ENCODE peak calls at places on chromosomes 5 and 9, in six cellular contexts. S, R, O, B, Q and P are unnamed samples.

GRCh38 chr5:161058751-161059150 is 206.7 kb upstream of the ATP10B start:
- DNase-seq in S (no peak), O (no peak), R (no peak), B (no peak), Q (peak; percentile 5), P (no peak)

GRCh38 chr5:179699640-179700298 is 1.0 kb downstream of the CANX start:
- DNase-seq in O (no peak), S (no peak), Q (peak; percentile 25), B (peak; percentile 40), R (no peak), P (no peak)

GRCh38 chr9:130522233-130522808 is 57.1 kb upstream of the FUBP3 start:
- DNase-seq in S (no peak), Q (no peak), B (no peak), R (no peak), O (no peak), P (no peak)

GRCh38 chr9:72351538-72352453 is 13.2 kb downstream of the ZFAND5 start:
- DNase-seq in S (no peak), R (peak; percentile 37), B (no peak), Q (peak; percentile 78), O (no peak), P (no peak)

GRCh38 chr5:16883801-16884200 is 52.3 kb downstream of the MYO10 start:
- DNase-seq in B (no peak), S (no peak), R (no peak), Q (no peak), O (no peak), P (no peak)

GRCh38 chr9:131276107-131276888 is at the start of gene FAM78A:
- DNase-seq in Q (no peak), B (no peak), O (no peak), R (peak; percentile 72), S (no peak), P (no peak)

GRCh38 chr5:150703767-150704166 is 2.9 kb upstream of the RBM22 start:
- DNase-seq in Q (no peak), S (no peak), B (no peak), O (no peak), R (no peak), P (no peak)

GRCh38 chr5:75335952-75336624 is 932 bp upstream of the HMGCR start:
- DNase-seq in R (no peak), B (peak; percentile 90), S (peak; percentile 73), O (no peak), Q (peak; percentile 82), P (no peak)

GRCh38 chr9:78021692-78022091 is 9.9 kb downstream of the GNAQ start:
- DNase-seq in S (no peak), B (peak; percentile 51), Q (peak; percentile 56), O (no peak), R (peak; percentile 38), P (no peak)

GRCh38 chr5:149559712-149560111 is 8.5 kb upstream of the CSNK1A1 start:
- DNase-seq in Q (no peak), S (no peak), B (peak; percentile 74), O (no peak), R (no peak), P (no peak)

GRCh38 chr5:139908749-139909148 is 113.1 kb downstream of the PSD2 start:
- DNase-seq in O (peak; percentile 56), S (no peak), Q (no peak), R (no peak), B (peak; percentile 54), P (no peak)

GRCh38 chr9:136140966-136141365 is 22.3 kb upstream of the TMEM250 start:
- DNase-seq in S (no peak), O (no peak), Q (no peak), B (peak; percentile 73), R (no peak), P (no peak)

GRCh38 chr5:78242001-78242400 is 52.5 kb downstream of the AP3B1 start:
- DNase-seq in S (no peak), R (no peak), O (no peak), Q (no peak), B (no peak), P (no peak)

GRCh38 chr9:34505370-34506120 is 17.2 kb downstream of the ENHO start:
- DNase-seq in R (no peak), O (no peak), S (no peak), B (no peak), Q (no peak), P (no peak)

GRCh38 chr5:132773114-132773513 is 3.9 kb downstream of the SEPTIN8 start:
- DNase-seq in R (no peak), S (no peak), Q (no peak), B (no peak), O (no peak), P (no peak)

GRCh38 chr9:86843182-86843581 is 104.1 kb downstream of the GAS1 start:
- DNase-seq in S (no peak), B (peak; percentile 56), Q (no peak), R (no peak), O (no peak), P (no peak)

GRCh38 chr5:142364251-142365145 is 39.7 kb upstream of the SPRY4 start:
- DNase-seq in S (no peak), O (no peak), R (peak; percentile 68), B (no peak), Q (no peak), P (no peak)

GRCh38 chr9:93020785-93021670 is 37.5 kb upstream of the SUSD3 start:
- DNase-seq in R (no peak), Q (peak; percentile 47), S (no peak), O (no peak), B (no peak), P (no peak)

GRCh38 chr5:1449081-1449630 is 3.9 kb upstream of the SLC6A3 start:
- DNase-seq in S (no peak), Q (no peak), O (no peak), B (no peak), R (no peak), P (no peak)

GRCh38 chr5:103433216-103433615 is 129.4 kb downstream of the NUDT12 start:
- DNase-seq in O (no peak), Q (no peak), R (no peak), B (no peak), S (no peak), P (no peak)

GRCh38 chr5:34480810-34481528 is 175.2 kb upstream of the RAI14 start:
- DNase-seq in R (no peak), Q (no peak), O (no peak), B (no peak), S (no peak), P (no peak)

GRCh38 chr9:31137151-31137849 is 1247.1 kb upstream of the ACO1 start:
- DNase-seq in R (no peak), Q (peak; percentile 99), O (no peak), B (peak; percentile 95), S (peak; percentile 54), P (no peak)

GRCh38 chr9:134728021-134728795 is 86.6 kb downstream of the COL5A1 start:
- DNase-seq in R (no peak), S (no peak), B (no peak), Q (no peak), O (no peak), P (no peak)

GRCh38 chr5:116947691-116948528 is 373.3 kb upstream of the SEMA6A start:
- DNase-seq in Q (peak; percentile 30), O (no peak), B (peak; percentile 34), R (peak; percentile 45), S (peak; percentile 80), P (no peak)

GRCh38 chr5:119220576-119221197 is 135.1 kb upstream of the TNFAIP8 start:
- DNase-seq in O (no peak), R (no peak), B (no peak), Q (no peak), S (no peak), P (no peak)

GRCh38 chr5:112420111-112420864 is 1.2 kb upstream of the EPB41L4A start:
- DNase-seq in R (peak; percentile 89), O (peak; percentile 85), B (peak; percentile 82), S (peak; percentile 56), Q (peak; percentile 64), P (peak; percentile 90)

DNA sequence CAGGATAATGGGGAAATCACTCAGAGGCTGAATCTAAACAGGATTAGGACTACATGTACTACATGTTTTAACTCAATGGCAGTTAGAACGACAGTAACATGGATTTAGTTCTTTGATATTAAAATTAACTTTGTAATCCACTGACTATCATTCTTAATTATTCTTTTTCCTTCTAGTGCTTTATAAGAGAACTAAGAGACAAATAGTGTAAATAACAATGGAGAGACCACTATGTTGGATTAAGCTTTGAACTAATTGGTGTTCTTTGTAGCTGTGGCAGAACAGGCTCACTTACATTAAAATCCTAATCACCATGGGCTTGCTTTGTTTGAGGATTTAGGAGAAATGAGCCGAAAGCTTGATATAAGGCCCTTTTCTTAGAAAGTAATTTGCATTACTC is 18.8 kb downstream of the NMRK1 start:
- DNase-seq in B (no peak), S (no peak), R (no peak), O (no peak), Q (no peak), P (no peak)
- H3K4me3 ChIP-seq in B (no peak overlapping the region), S (no peak overlapping the region), R (no peak overlapping the region), O (no peak overlapping the region), Q (no peak overlapping the region), P (no peak overlapping the region)

GRCh38 chr9:22232971-22233370 is 213.7 kb upstream of the DMRTA1 start:
- DNase-seq in S (no peak), B (no peak), Q (no peak), O (no peak), R (no peak), P (no peak)

GRCh38 chr9:22229069-22229468 is 217.6 kb upstream of the DMRTA1 start:
- DNase-seq in O (no peak), Q (no peak), S (no peak), R (no peak), B (no peak), P (no peak)

GRCh38 chr9:22227986-22228385 is 218.6 kb upstream of the DMRTA1 start:
- DNase-seq in R (no peak), S (no peak), B (no peak), Q (no peak), O (no peak), P (no peak)

GRCh38 chr9:22228542-22228941 is 218.1 kb upstream of the DMRTA1 start:
- DNase-seq in R (no peak), S (no peak), B (no peak), Q (no peak), O (no peak), P (no peak)
- TF ChIP-seq CTCF in R (peak; percentile 29), S (peak; percentile 28), B (peak; percentile 41), Q (peak; percentile 31), O (no peak), P (no peak)

GRCh38 chr5:162888268-162888667 is 549.1 kb upstream of the CCNG1 start:
- DNase-seq in Q (no peak), R (no peak), B (no peak), O (no peak), S (no peak), P (no peak)

GRCh38 chr5:162882629-162883028 is 554.8 kb upstream of the CCNG1 start:
- DNase-seq in B (no peak), Q (no peak), R (no peak), S (no peak), O (no peak), P (no peak)

GRCh38 chr5:162886717-162887116 is 550.7 kb upstream of the CCNG1 start:
- DNase-seq in Q (no peak), B (no peak), O (no peak), S (no peak), R (no peak), P (no peak)
- H3K4me3 ChIP-seq in Q (no peak overlapping the region), B (no peak overlapping the region), O (no peak overlapping the region), S (no peak overlapping the region), R (no peak overlapping the region), P (no peak overlapping the region)

DNA sequence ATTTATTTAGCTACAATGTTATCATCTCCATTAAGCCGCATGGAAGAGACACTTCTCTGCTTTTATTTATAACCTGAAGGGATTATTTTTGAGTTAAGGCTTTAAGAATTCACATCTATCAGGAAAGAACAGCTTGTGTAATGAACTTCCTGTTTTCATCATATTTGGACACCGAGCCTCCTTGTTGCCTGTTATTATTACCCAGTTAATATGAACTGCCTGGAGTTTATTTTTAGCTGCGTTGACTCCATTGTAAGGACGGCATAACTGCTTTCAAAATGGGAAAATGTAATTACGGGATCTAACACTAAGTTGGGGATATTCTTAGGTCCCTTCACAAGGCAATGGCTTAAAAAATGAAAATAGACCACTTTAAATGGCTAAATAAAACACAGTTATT is 89.0 kb upstream of the NR4A3 start:
- DNase-seq in O (no peak), B (peak; percentile 34), S (no peak), Q (no peak), R (no peak), P (no peak)
- TF ChIP-seq CTCF in O (no peak), B (no peak), S (no peak), Q (no peak), R (no peak), P (no peak)